ENCODE peak calls at places on chromosomes 7 and 10, in five cellular contexts. One of them, this sample, is unnamed.

GRCh38 chr10:75588031-75588430 is 156.6 kb downstream of the LRMDA start:
- DNase-seq in GM12878: no peak
- DNase-seq in HepG2: no peak
- DNase-seq in K562: no peak
- DNase-seq in H1: no peak
- DNase-seq in this sample: no peak

GRCh38 chr10:126160971-126161630 is 227.2 kb downstream of the ADAM12 start:
- DNase-seq in GM12878: no peak
- DNase-seq in K562: peak; percentile 1
- DNase-seq in H1: no peak
- DNase-seq in HepG2: no peak
- DNase-seq in this sample: no peak

GRCh38 chr10:49035920-49036319 is 79.4 kb downstream of the VSTM4 start:
- DNase-seq in HepG2: no peak
- DNase-seq in K562: no peak
- DNase-seq in H1: no peak
- DNase-seq in GM12878: no peak
- DNase-seq in this sample: no peak

GRCh38 chr10:52999681-53000080 is 227.1 kb upstream of the MBL2 start:
- DNase-seq in K562: no peak
- DNase-seq in GM12878: no peak
- DNase-seq in H1: no peak
- DNase-seq in HepG2: no peak
- DNase-seq in this sample: no peak

GRCh38 chr10:89702121-89702480 is 711 bp downstream of the KIF20B start:
- DNase-seq in H1: no peak
- DNase-seq in K562: peak; percentile 32
- DNase-seq in GM12878: peak; percentile 21
- DNase-seq in HepG2: peak; percentile 11
- DNase-seq in this sample: no peak

GRCh38 chr10:14838582-14839304 is 637 bp downstream of the HSPA14 start:
- DNase-seq in H1: peak; percentile 13
- DNase-seq in HepG2: peak; percentile 18
- DNase-seq in GM12878: no peak
- DNase-seq in K562: peak; percentile 40
- DNase-seq in this sample: peak; percentile 16

GRCh38 chr10:128398999-128399398 is 272.8 kb upstream of the MKI67 start:
- DNase-seq in GM12878: no peak
- DNase-seq in K562: no peak
- DNase-seq in HepG2: no peak
- DNase-seq in H1: no peak
- DNase-seq in this sample: no peak

GRCh38 chr7:141950796-141951195 is 4.0 kb upstream of the CLEC5A start:
- DNase-seq in K562: no peak
- DNase-seq in HepG2: no peak
- DNase-seq in H1: no peak
- DNase-seq in GM12878: no peak
- DNase-seq in this sample: no peak

GRCh38 chr10:76082232-76082631 is 650.8 kb downstream of the LRMDA start:
- DNase-seq in H1: no peak
- DNase-seq in GM12878: no peak
- DNase-seq in HepG2: no peak
- DNase-seq in K562: no peak
- DNase-seq in this sample: no peak

GRCh38 chr7:20299647-20300312 is 30.9 kb upstream of the ITGB8 start:
- DNase-seq in GM12878: peak; percentile 83
- DNase-seq in H1: no peak
- DNase-seq in K562: no peak
- DNase-seq in HepG2: no peak
- DNase-seq in this sample: no peak

GRCh38 chr10:48454302-48455054 is 148.0 kb downstream of the MAPK8 start:
- DNase-seq in HepG2: no peak
- DNase-seq in K562: no peak
- DNase-seq in GM12878: no peak
- DNase-seq in H1: no peak
- DNase-seq in this sample: no peak

GRCh38 chr10:47450442-47450841 is 33.5 kb downstream of the ANXA8 start:
- DNase-seq in HepG2: no peak
- DNase-seq in GM12878: no peak
- DNase-seq in H1: no peak
- DNase-seq in K562: no peak
- DNase-seq in this sample: no peak

DNA sequence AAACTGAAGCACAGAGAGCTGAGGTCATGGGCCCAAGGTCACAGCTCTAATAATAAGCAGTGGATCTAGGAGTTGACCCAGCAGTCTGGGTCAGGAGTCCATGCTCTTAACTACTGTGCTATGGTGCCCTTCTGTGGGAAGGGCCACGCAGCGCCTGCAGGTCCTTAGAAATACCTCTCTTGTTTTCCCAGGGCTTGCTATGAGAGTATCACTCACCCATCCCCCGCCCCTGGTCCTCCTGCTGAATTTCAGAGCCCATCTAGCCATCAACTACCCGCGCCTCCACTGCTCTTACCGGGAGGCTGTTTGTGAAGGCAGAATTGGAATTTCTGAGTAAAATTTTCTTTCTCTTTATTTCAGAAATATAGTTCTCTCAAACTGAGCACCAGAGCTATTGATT is 27.3 kb upstream of the CRHR2 start:
- DNase-seq in GM12878: no peak
- DNase-seq in H1: no peak
- DNase-seq in HepG2: no peak
- DNase-seq in K562: no peak
- DNase-seq in this sample: no peak
- TF ChIP-seq HDAC2 in GM12878: no peak
- TF ChIP-seq HDAC2 in H1: no peak
- TF ChIP-seq HDAC2 in HepG2: no peak
- TF ChIP-seq HDAC2 in K562: no peak
- TF ChIP-seq HDAC2 in this sample: no peak

GRCh38 chr10:29409241-29410051 is 120.6 kb downstream of the LYZL1 start:
- DNase-seq in HepG2: peak; percentile 47
- DNase-seq in H1: no peak
- DNase-seq in GM12878: no peak
- DNase-seq in K562: peak; percentile 87
- DNase-seq in this sample: peak; percentile 80
- TF ChIP-seq CTCF in HepG2: peak; percentile 47
- TF ChIP-seq CTCF in H1: no peak
- TF ChIP-seq CTCF in GM12878: no peak
- TF ChIP-seq CTCF in K562: peak; percentile 12
- TF ChIP-seq CTCF in this sample: no peak

GRCh38 chr7:50293509-50294179 is 10.9 kb upstream of the IKZF1 start:
- DNase-seq in GM12878: no peak
- DNase-seq in H1: no peak
- DNase-seq in K562: no peak
- DNase-seq in HepG2: no peak
- DNase-seq in this sample: no peak
- TF ChIP-seq EP300 in GM12878: peak; percentile 67
- TF ChIP-seq EP300 in H1: no peak
- TF ChIP-seq EP300 in K562: no peak
- TF ChIP-seq EP300 in HepG2: no peak
- TF ChIP-seq EP300 in this sample: no peak

GRCh38 chr10:73991846-73992245 is 6.1 kb upstream of the VCL start:
- DNase-seq in GM12878: no peak
- DNase-seq in H1: no peak
- DNase-seq in HepG2: no peak
- DNase-seq in K562: peak; percentile 92
- DNase-seq in this sample: no peak
- TF ChIP-seq HDAC2 in GM12878: no peak
- TF ChIP-seq HDAC2 in H1: no peak
- TF ChIP-seq HDAC2 in HepG2: no peak
- TF ChIP-seq HDAC2 in K562: peak; percentile 86
- TF ChIP-seq HDAC2 in this sample: no peak

GRCh38 chr10:58384536-58384998 is 643 bp upstream of the TFAM start:
- DNase-seq in GM12878: no peak
- DNase-seq in K562: no peak
- DNase-seq in HepG2: no peak
- DNase-seq in H1: no peak
- DNase-seq in this sample: no peak

GRCh38 chr10:58382489-58382995 is 2.7 kb upstream of the TFAM start:
- DNase-seq in K562: peak; percentile 16
- DNase-seq in GM12878: no peak
- DNase-seq in H1: no peak
- DNase-seq in HepG2: no peak
- DNase-seq in this sample: no peak

GRCh38 chr10:58384095-58384494 is 1.1 kb upstream of the TFAM start:
- DNase-seq in K562: peak; percentile 35
- DNase-seq in GM12878: peak; percentile 34
- DNase-seq in H1: no peak
- DNase-seq in HepG2: no peak
- DNase-seq in this sample: no peak

GRCh38 chr10:58385784-58386112 is 538 bp downstream of the TFAM start:
- DNase-seq in HepG2: peak; percentile 2
- DNase-seq in H1: peak; percentile 2
- DNase-seq in GM12878: no peak
- DNase-seq in K562: peak; percentile 74
- DNase-seq in this sample: peak; percentile 38

GRCh38 chr10:58384999-58385783 is at the start of gene TFAM:
- DNase-seq in GM12878: peak; percentile 66
- DNase-seq in HepG2: peak; percentile 88
- DNase-seq in K562: peak; percentile 98
- DNase-seq in H1: peak; percentile 53
- DNase-seq in this sample: peak; percentile 92
- TF ChIP-seq CTCF in GM12878: peak; percentile 49
- TF ChIP-seq CTCF in HepG2: peak; percentile 91
- TF ChIP-seq CTCF in K562: peak; percentile 90
- TF ChIP-seq CTCF in H1: peak; percentile 34
- TF ChIP-seq CTCF in this sample: peak; percentile 69

DNA sequence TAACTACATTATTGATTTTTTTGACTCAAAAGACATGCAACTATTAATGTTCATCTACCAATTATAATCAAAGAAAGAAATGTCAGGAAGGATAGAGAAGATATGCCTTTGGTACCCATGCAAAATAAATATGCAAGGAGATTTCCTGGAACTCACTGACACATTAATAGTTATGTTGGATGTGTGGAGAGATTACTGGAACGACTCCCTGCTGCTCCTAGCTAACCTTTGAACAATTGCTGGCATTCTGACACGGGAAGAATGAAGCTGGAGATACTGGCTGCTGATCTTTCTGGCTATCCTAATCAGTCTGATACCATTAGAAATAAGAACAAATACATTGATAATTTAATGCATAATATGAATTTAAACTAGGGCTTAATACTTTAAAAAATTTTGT is 507.9 kb upstream of the NRG3 start:
- DNase-seq in H1: no peak
- DNase-seq in GM12878: no peak
- DNase-seq in K562: no peak
- DNase-seq in HepG2: no peak
- DNase-seq in this sample: no peak
- TF ChIP-seq EP300 in H1: no peak
- TF ChIP-seq EP300 in GM12878: no peak
- TF ChIP-seq EP300 in K562: no peak
- TF ChIP-seq EP300 in HepG2: no peak
- TF ChIP-seq EP300 in this sample: no peak

DNA sequence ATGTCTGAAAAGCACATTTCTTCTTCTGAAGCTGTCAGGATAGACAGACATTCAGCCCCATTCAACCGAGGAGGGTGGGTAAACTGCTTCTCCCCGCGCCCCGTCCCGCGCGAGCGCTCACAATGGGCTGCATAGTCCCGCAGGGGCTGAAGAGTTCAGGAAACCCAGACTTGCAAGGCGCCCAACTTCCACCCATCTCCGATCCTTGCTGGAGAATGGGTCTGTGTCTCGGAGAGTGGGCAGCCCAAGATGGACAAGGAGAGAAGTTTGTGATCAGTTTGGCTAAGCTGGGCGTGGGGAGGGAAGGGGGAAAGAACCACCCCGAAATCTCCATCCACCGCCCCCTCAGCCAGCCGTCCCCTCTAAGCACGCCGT is 686 bp downstream of the AASS start:
- DNase-seq in GM12878: no peak
- DNase-seq in K562: no peak
- DNase-seq in HepG2: no peak
- DNase-seq in H1: no peak
- DNase-seq in this sample: no peak
- TF ChIP-seq HDAC2 in GM12878: no peak
- TF ChIP-seq HDAC2 in K562: no peak
- TF ChIP-seq HDAC2 in HepG2: no peak
- TF ChIP-seq HDAC2 in H1: no peak
- TF ChIP-seq HDAC2 in this sample: no peak

GRCh38 chr10:133336131-133337078 is at the start of gene CALY:
- DNase-seq in K562: peak; percentile 53
- DNase-seq in H1: no peak
- DNase-seq in HepG2: no peak
- DNase-seq in GM12878: no peak
- DNase-seq in this sample: peak; percentile 68
- TF ChIP-seq CTCF in K562: no peak
- TF ChIP-seq CTCF in H1: no peak
- TF ChIP-seq CTCF in HepG2: no peak
- TF ChIP-seq CTCF in GM12878: no peak
- TF ChIP-seq CTCF in this sample: no peak

GRCh38 chr7:112452102-112452888 is 2.0 kb downstream of the IFRD1 start:
- DNase-seq in K562: peak; percentile 70
- DNase-seq in GM12878: no peak
- DNase-seq in H1: no peak
- DNase-seq in HepG2: peak; percentile 42
- DNase-seq in this sample: peak; percentile 21

GRCh38 chr7:112449353-112449752 is 907 bp upstream of the IFRD1 start:
- DNase-seq in H1: no peak
- DNase-seq in K562: no peak
- DNase-seq in GM12878: no peak
- DNase-seq in HepG2: peak; percentile 60
- DNase-seq in this sample: peak; percentile 24

GRCh38 chr7:112448891-112449290 is 1.4 kb upstream of the IFRD1 start:
- DNase-seq in H1: no peak
- DNase-seq in HepG2: no peak
- DNase-seq in K562: no peak
- DNase-seq in GM12878: no peak
- DNase-seq in this sample: no peak

GRCh38 chr7:112449902-112450806 is at the start of gene IFRD1:
- DNase-seq in HepG2: peak; percentile 96
- DNase-seq in K562: peak; percentile 100
- DNase-seq in H1: peak; percentile 99
- DNase-seq in GM12878: peak; percentile 94
- DNase-seq in this sample: peak; percentile 99

DNA sequence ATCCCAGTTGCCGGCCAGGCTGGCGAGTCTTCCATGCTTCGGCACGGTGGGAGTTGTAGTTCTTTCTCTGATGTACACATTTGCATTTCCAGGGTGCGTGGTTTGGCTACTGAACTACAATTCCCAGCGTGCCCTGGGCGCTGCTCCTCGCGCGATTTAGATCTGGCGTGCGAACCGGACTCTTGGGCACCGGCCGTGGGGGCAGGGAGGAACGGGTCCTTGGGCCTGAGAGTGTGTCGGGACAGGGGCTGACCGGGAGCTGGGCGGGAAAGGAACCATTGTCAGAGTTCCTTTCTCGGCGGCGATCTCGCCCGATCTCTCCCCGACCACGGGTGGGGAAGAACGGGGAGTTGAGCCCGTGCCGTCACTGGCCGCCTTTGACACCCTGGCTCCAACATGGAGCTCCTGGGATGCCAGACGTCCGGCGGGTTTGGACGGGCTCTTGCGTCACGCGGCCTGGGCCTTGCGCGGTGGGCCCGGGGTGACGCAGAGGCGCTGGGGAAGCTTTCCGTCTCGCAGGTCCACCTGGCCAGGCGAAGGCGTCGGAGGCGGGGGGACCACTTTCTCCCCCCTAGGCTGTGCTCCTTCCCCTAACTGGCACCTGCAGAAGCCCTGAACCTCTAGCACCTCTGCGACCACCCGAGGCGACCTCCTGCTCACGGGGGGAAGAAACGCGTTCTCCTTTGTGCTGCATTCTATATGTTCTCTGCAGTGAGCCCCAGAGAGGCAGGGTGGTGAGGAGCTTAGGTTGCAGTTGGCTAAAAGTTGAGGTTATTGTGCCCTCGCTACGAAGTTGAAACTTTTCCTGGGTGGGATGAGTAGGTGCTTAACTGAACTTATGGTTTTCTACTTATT is 774 bp downstream of the IFRD1 start:
- DNase-seq in GM12878: peak; percentile 91
- DNase-seq in H1: peak; percentile 76
- DNase-seq in HepG2: peak; percentile 95
- DNase-seq in K562: peak; percentile 99
- DNase-seq in this sample: peak; percentile 85
- TF ChIP-seq EP300 in GM12878: peak; percentile 17
- TF ChIP-seq EP300 in H1: no peak
- TF ChIP-seq EP300 in HepG2: peak; percentile 6
- TF ChIP-seq EP300 in K562: peak; percentile 27
- TF ChIP-seq EP300 in this sample: no peak